ENCODE peak calls at places on chromosomes 6 and 20, in four cellular contexts. One of them, this sample, is unnamed.

GRCh38 chr20:47455133-47456040 is 46.3 kb upstream of the NCOA3 start:
- DNase-seq in GM12878: no peak
- DNase-seq in A549: peak
- DNase-seq in SK-N-SH: no peak
- DNase-seq in this sample: peak

GRCh38 chr6:43698584-43699349 is 11.2 kb upstream of the MRPS18A start:
- DNase-seq in SK-N-SH: no peak
- DNase-seq in A549: peak
- DNase-seq in GM12878: no peak
- DNase-seq in this sample: no peak

GRCh38 chr6:38937839-38938613 is 110.6 kb upstream of the GLP1R start:
- DNase-seq in A549: no peak
- DNase-seq in SK-N-SH: no peak
- DNase-seq in GM12878: no peak
- DNase-seq in this sample: no peak

GRCh38 chr20:57613481-57613921 is 6.7 kb downstream of the ZBP1 start:
- DNase-seq in GM12878: no peak
- DNase-seq in A549: no peak
- DNase-seq in SK-N-SH: no peak
- DNase-seq in this sample: no peak

GRCh38 chr6:3139090-3139903 is 18.0 kb downstream of the TUBB2A start:
- DNase-seq in GM12878: no peak
- DNase-seq in A549: peak
- DNase-seq in SK-N-SH: no peak
- DNase-seq in this sample: peak

GRCh38 chr20:38842558-38842981 is 37.1 kb downstream of the PPP1R16B start:
- DNase-seq in GM12878: peak
- DNase-seq in A549: no peak
- DNase-seq in SK-N-SH: no peak
- DNase-seq in this sample: no peak

GRCh38 chr6:71346034-71346680 is 57.5 kb downstream of the OGFRL1 start:
- DNase-seq in A549: no peak
- DNase-seq in GM12878: no peak
- DNase-seq in SK-N-SH: no peak
- DNase-seq in this sample: no peak

GRCh38 chr6:6766230-6766905 is 177.8 kb downstream of the LY86 start:
- DNase-seq in A549: no peak
- DNase-seq in SK-N-SH: no peak
- DNase-seq in GM12878: no peak
- DNase-seq in this sample: no peak

GRCh38 chr6:148700713-148701392 is 46.0 kb upstream of the UST start:
- DNase-seq in SK-N-SH: no peak
- DNase-seq in GM12878: no peak
- DNase-seq in A549: no peak
- DNase-seq in this sample: no peak

GRCh38 chr6:32298632-32299336 is 72.9 kb downstream of the TSBP1 start:
- DNase-seq in GM12878: no peak
- DNase-seq in A549: peak
- DNase-seq in SK-N-SH: no peak
- DNase-seq in this sample: peak

GRCh38 chr20:4944518-4944917 is 56.8 kb downstream of the SLC23A2 start:
- DNase-seq in GM12878: no peak
- DNase-seq in SK-N-SH: no peak
- DNase-seq in A549: no peak
- DNase-seq in this sample: no peak

GRCh38 chr6:163404825-163405265 is 9.7 kb upstream of the QKI start:
- DNase-seq in A549: no peak
- DNase-seq in SK-N-SH: no peak
- DNase-seq in GM12878: no peak
- DNase-seq in this sample: peak

GRCh38 chr6:138052783-138053182 is 54.4 kb downstream of the PERP start:
- DNase-seq in SK-N-SH: no peak
- DNase-seq in GM12878: no peak
- DNase-seq in A549: no peak
- DNase-seq in this sample: no peak

GRCh38 chr6:37362101-37362823 is 8.5 kb downstream of the RNF8 start:
- DNase-seq in GM12878: no peak
- DNase-seq in A549: no peak
- DNase-seq in SK-N-SH: no peak
- DNase-seq in this sample: no peak

GRCh38 chr20:25037288-25038102 is 20.4 kb downstream of the ACSS1 start:
- DNase-seq in A549: no peak
- DNase-seq in SK-N-SH: no peak
- DNase-seq in GM12878: no peak
- DNase-seq in this sample: no peak

GRCh38 chr6:6006428-6007310 is at the start of gene NRN1:
- DNase-seq in SK-N-SH: peak
- DNase-seq in GM12878: no peak
- DNase-seq in A549: no peak
- DNase-seq in this sample: no peak

GRCh38 chr6:136365781-136366354 is 76.2 kb upstream of the BCLAF1 start:
- DNase-seq in A549: no peak
- DNase-seq in SK-N-SH: no peak
- DNase-seq in GM12878: no peak
- DNase-seq in this sample: no peak

GRCh38 chr6:129183681-129184216 is 300.8 kb downstream of the LAMA2 start:
- DNase-seq in SK-N-SH: no peak
- DNase-seq in A549: no peak
- DNase-seq in GM12878: no peak
- DNase-seq in this sample: no peak

GRCh38 chr6:99613705-99614429 is 7.2 kb downstream of the PRDM13 start:
- DNase-seq in A549: peak
- DNase-seq in SK-N-SH: peak
- DNase-seq in GM12878: no peak
- DNase-seq in this sample: no peak

GRCh38 chr20:50681359-50682064 is 9.8 kb downstream of the RIPOR3 start:
- DNase-seq in SK-N-SH: no peak
- DNase-seq in GM12878: no peak
- DNase-seq in A549: no peak
- DNase-seq in this sample: no peak

GRCh38 chr20:54469952-54470351 is 5.4 kb upstream of the DOK5 start:
- DNase-seq in GM12878: no peak
- DNase-seq in SK-N-SH: no peak
- DNase-seq in A549: no peak
- DNase-seq in this sample: no peak

GRCh38 chr6:37535701-37536461 is 36.2 kb upstream of the CCDC167 start:
- DNase-seq in SK-N-SH: peak
- DNase-seq in A549: no peak
- DNase-seq in GM12878: no peak
- DNase-seq in this sample: no peak

GRCh38 chr6:37242042-37242428 is 15.5 kb upstream of the TBC1D22B start:
- DNase-seq in A549: no peak
- DNase-seq in SK-N-SH: no peak
- DNase-seq in GM12878: no peak
- DNase-seq in this sample: no peak

GRCh38 chr6:148074291-148074690 is 268.3 kb upstream of the SASH1 start:
- DNase-seq in A549: no peak
- DNase-seq in SK-N-SH: no peak
- DNase-seq in GM12878: no peak
- DNase-seq in this sample: no peak

GRCh38 chr6:3751019-3751729 is at the start of gene PXDC1:
- DNase-seq in SK-N-SH: no peak
- DNase-seq in GM12878: no peak
- DNase-seq in A549: no peak
- DNase-seq in this sample: no peak

GRCh38 chr20:10857362-10858070 is 183.7 kb upstream of the JAG1 start:
- DNase-seq in A549: peak
- DNase-seq in SK-N-SH: no peak
- DNase-seq in GM12878: no peak
- DNase-seq in this sample: peak

GRCh38 chr6:4896401-4896800 is 107.4 kb downstream of the RPP40 start:
- DNase-seq in GM12878: no peak
- DNase-seq in SK-N-SH: no peak
- DNase-seq in A549: no peak
- DNase-seq in this sample: no peak

GRCh38 chr6:42820509-42821340 is 38.9 kb downstream of the BICRAL start:
- DNase-seq in SK-N-SH: peak
- DNase-seq in GM12878: no peak
- DNase-seq in A549: no peak
- DNase-seq in this sample: no peak

GRCh38 chr6:35359744-35360348 is 17.5 kb downstream of the PPARD start:
- DNase-seq in GM12878: no peak
- DNase-seq in SK-N-SH: no peak
- DNase-seq in A549: no peak
- DNase-seq in this sample: no peak

GRCh38 chr6:153511896-153512496 is 380.9 kb upstream of the RGS17 start:
- DNase-seq in GM12878: no peak
- DNase-seq in A549: peak
- DNase-seq in SK-N-SH: peak
- DNase-seq in this sample: peak
- TF ChIP-seq PBX3 in GM12878: no peak
- TF ChIP-seq PBX3 in A549: no peak
- TF ChIP-seq PBX3 in SK-N-SH: no peak
- TF ChIP-seq PBX3 in this sample: no peak

DNA sequence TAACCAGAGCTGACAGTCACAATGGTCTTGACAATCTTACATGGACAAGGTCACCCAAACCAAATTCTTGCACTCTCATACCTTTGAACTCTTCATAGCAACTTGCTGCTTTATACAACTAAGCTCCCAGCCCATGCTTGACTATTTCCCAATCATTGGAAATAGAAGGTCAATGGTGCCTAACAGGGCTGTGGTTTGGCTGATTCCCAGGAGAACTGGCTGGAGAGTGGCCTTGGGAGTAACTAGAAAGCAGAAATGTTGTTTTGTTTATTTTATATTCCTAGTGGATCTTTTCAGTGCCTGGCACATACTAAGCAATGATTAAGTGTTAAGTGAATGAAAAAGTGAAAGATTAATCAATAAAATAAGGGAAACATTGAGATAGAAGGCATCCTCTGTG is 3.0 kb downstream of the SPINT4 start:
- DNase-seq in A549: no peak
- DNase-seq in GM12878: no peak
- DNase-seq in SK-N-SH: no peak
- DNase-seq in this sample: peak
- TF ChIP-seq PBX3 in A549: no peak
- TF ChIP-seq PBX3 in GM12878: no peak
- TF ChIP-seq PBX3 in SK-N-SH: no peak
- TF ChIP-seq PBX3 in this sample: no peak

DNA sequence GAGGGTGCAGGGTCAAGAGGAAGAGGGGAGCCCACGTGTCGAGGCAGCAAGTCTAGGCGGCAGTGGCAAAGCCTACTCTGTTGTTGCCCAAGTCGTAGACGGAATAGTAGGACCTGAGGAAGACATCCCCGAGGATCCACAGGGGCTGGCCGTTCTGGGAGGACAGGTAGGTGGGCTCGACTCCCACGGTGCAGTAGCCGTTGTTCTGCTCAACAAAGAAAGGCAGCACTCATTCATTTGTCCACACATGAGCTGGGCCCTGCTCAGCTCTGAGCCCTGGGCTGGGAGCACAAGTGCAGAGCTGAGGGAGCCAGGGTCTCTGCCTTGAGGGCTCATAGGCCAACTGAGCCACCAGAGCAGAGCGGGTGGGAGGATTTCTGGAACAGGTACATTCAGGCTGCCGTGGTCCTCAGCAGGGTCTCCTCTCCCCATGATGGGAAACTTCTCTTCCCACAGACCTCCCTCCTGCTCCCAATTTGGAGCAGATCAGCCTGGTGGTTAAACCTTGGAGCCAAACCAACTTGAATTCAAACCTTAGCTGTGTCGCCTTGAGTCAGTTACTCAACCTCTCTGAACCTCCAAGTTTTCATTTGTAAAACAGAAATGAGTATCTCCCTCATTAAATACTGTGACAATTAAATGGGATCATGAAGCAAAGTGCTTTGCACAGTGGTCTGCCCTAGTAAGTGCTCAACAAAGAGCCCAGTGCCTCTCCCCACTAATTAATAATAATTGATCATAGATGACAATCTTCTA is 1.6 kb upstream of the TFEB start:
- DNase-seq in GM12878: no peak
- DNase-seq in A549: no peak
- DNase-seq in SK-N-SH: no peak
- DNase-seq in this sample: no peak
- TF ChIP-seq PBX3 in GM12878: no peak
- TF ChIP-seq PBX3 in A549: no peak
- TF ChIP-seq PBX3 in SK-N-SH: no peak
- TF ChIP-seq PBX3 in this sample: no peak

DNA sequence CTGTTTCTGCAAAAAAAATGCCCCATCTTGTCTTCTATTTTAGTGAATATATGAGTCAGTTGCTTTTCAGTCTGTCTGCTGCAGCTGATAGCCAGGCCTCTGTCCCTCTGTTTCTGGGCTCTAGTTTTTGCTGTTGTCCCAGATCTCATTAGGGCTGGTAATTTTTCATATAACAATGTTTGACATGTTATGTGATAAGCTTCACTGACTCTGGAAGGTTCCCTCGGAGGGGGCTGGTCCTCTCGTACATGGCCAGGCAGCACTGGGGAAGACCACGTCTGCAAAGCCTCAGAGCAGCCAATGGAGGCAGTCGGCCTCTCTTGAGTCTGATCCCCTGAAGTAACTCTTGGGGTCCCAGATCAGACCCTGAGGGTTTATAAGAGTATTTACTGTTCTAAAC is 223.8 kb downstream of the THBS2 start:
- DNase-seq in A549: no peak
- DNase-seq in GM12878: no peak
- DNase-seq in SK-N-SH: peak
- DNase-seq in this sample: no peak
- TF ChIP-seq PBX3 in A549: no peak
- TF ChIP-seq PBX3 in GM12878: no peak
- TF ChIP-seq PBX3 in SK-N-SH: no peak
- TF ChIP-seq PBX3 in this sample: no peak

DNA sequence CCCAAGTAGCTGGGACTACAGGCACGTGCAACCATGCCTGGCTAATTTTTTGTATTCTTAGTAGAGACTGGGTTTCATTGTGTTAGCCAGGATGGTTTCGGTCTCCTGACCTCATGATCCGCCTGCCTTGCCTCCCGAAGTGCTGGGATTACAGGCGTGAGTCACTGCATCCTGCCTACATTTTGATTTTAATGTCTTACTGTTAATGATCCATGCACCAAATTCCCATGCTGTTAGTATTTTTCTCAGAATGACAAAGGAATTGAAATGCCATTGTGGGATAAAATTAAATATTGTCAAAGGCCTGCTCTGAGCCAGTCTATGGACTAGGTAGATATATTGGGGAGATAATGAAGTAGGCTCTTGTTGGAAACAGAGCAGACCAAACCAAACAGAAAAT is 28.2 kb downstream of the CBFA2T2 start:
- DNase-seq in A549: no peak
- DNase-seq in GM12878: no peak
- DNase-seq in SK-N-SH: no peak
- DNase-seq in this sample: no peak
- TF ChIP-seq PBX3 in A549: no peak
- TF ChIP-seq PBX3 in GM12878: no peak
- TF ChIP-seq PBX3 in SK-N-SH: no peak
- TF ChIP-seq PBX3 in this sample: no peak